ENCODE peak calls at places on chromosomes 6 and 20, in ten cellular contexts. One of them, this sample, is unnamed.

GRCh38 chr6:73308712-73309533 is 45.2 kb downstream of the DPPA5 start:
- DNase-seq in fibroblast of lung: peak; percentile 27
- DNase-seq in cardiac muscle cell: peak; percentile 20
- DNase-seq in mammary epithelial cell: peak; percentile 50
- DNase-seq in heart right ventricle: no peak
- DNase-seq in neural progenitor cell: peak; percentile 58
- DNase-seq in thoracic aorta: no peak
- DNase-seq in MM.1S: no peak
- DNase-seq in right atrium auricular region: no peak
- DNase-seq in tibial nerve: no peak
- DNase-seq in this sample: no peak

GRCh38 chr20:22985212-22985611 is 49.9 kb upstream of the SSTR4 start:
- DNase-seq in fibroblast of lung: no peak
- DNase-seq in heart right ventricle: no peak
- DNase-seq in mammary epithelial cell: no peak
- DNase-seq in neural progenitor cell: no peak
- DNase-seq in right atrium auricular region: no peak
- DNase-seq in tibial nerve: no peak
- DNase-seq in cardiac muscle cell: no peak
- DNase-seq in thoracic aorta: no peak
- DNase-seq in MM.1S: no peak
- DNase-seq in this sample: no peak

GRCh38 chr6:39804666-39805065 is 12.5 kb downstream of the DAAM2 start:
- DNase-seq in tibial nerve: peak; percentile 19
- DNase-seq in mammary epithelial cell: peak; percentile 51
- DNase-seq in cardiac muscle cell: no peak
- DNase-seq in fibroblast of lung: peak; percentile 92
- DNase-seq in heart right ventricle: no peak
- DNase-seq in MM.1S: peak; percentile 40
- DNase-seq in thoracic aorta: no peak
- DNase-seq in right atrium auricular region: no peak
- DNase-seq in neural progenitor cell: peak; percentile 36
- DNase-seq in this sample: no peak

GRCh38 chr20:4041748-4042411 is 26.5 kb upstream of the RNF24 start:
- DNase-seq in thoracic aorta: no peak
- DNase-seq in cardiac muscle cell: no peak
- DNase-seq in tibial nerve: no peak
- DNase-seq in fibroblast of lung: peak; percentile 98
- DNase-seq in neural progenitor cell: no peak
- DNase-seq in right atrium auricular region: no peak
- DNase-seq in mammary epithelial cell: peak; percentile 98
- DNase-seq in MM.1S: no peak
- DNase-seq in heart right ventricle: no peak
- DNase-seq in this sample: no peak

GRCh38 chr20:4026093-4026601 is 10.8 kb upstream of the RNF24 start:
- DNase-seq in MM.1S: no peak
- DNase-seq in cardiac muscle cell: peak; percentile 52
- DNase-seq in heart right ventricle: peak; percentile 47
- DNase-seq in neural progenitor cell: peak; percentile 26
- DNase-seq in tibial nerve: no peak
- DNase-seq in fibroblast of lung: peak; percentile 84
- DNase-seq in thoracic aorta: no peak
- DNase-seq in right atrium auricular region: peak; percentile 55
- DNase-seq in mammary epithelial cell: peak; percentile 69
- DNase-seq in this sample: no peak

GRCh38 chr20:25205277-25206062 is 10.0 kb downstream of the ENTPD6 start:
- DNase-seq in right atrium auricular region: no peak
- DNase-seq in fibroblast of lung: no peak
- DNase-seq in heart right ventricle: no peak
- DNase-seq in MM.1S: no peak
- DNase-seq in thoracic aorta: no peak
- DNase-seq in neural progenitor cell: no peak
- DNase-seq in cardiac muscle cell: no peak
- DNase-seq in tibial nerve: no peak
- DNase-seq in mammary epithelial cell: peak; percentile 36
- DNase-seq in this sample: no peak

GRCh38 chr6:156379946-156380707 is 397.1 kb upstream of the ARID1B start:
- DNase-seq in mammary epithelial cell: no peak
- DNase-seq in right atrium auricular region: no peak
- DNase-seq in cardiac muscle cell: no peak
- DNase-seq in neural progenitor cell: no peak
- DNase-seq in heart right ventricle: no peak
- DNase-seq in fibroblast of lung: peak; percentile 74
- DNase-seq in thoracic aorta: no peak
- DNase-seq in tibial nerve: no peak
- DNase-seq in MM.1S: no peak
- DNase-seq in this sample: no peak

GRCh38 chr6:148979006-148979901 is 232.4 kb downstream of the UST start:
- DNase-seq in tibial nerve: no peak
- DNase-seq in thoracic aorta: no peak
- DNase-seq in heart right ventricle: no peak
- DNase-seq in fibroblast of lung: no peak
- DNase-seq in right atrium auricular region: no peak
- DNase-seq in neural progenitor cell: no peak
- DNase-seq in mammary epithelial cell: no peak
- DNase-seq in MM.1S: no peak
- DNase-seq in cardiac muscle cell: no peak
- DNase-seq in this sample: no peak

GRCh38 chr6:118788702-118789101 is 105.2 kb upstream of the ASF1A start:
- DNase-seq in fibroblast of lung: no peak
- DNase-seq in tibial nerve: no peak
- DNase-seq in thoracic aorta: no peak
- DNase-seq in right atrium auricular region: peak; percentile 44
- DNase-seq in mammary epithelial cell: no peak
- DNase-seq in cardiac muscle cell: no peak
- DNase-seq in neural progenitor cell: no peak
- DNase-seq in heart right ventricle: no peak
- DNase-seq in MM.1S: peak; percentile 67
- DNase-seq in this sample: no peak

GRCh38 chr20:24027229-24027628 is 38.6 kb upstream of the GGTLC1 start:
- DNase-seq in cardiac muscle cell: no peak
- DNase-seq in MM.1S: peak; percentile 91
- DNase-seq in right atrium auricular region: peak; percentile 67
- DNase-seq in fibroblast of lung: no peak
- DNase-seq in mammary epithelial cell: no peak
- DNase-seq in heart right ventricle: peak; percentile 54
- DNase-seq in thoracic aorta: peak; percentile 7
- DNase-seq in tibial nerve: peak; percentile 68
- DNase-seq in neural progenitor cell: no peak
- DNase-seq in this sample: no peak

GRCh38 chr6:119267506-119267905 is 82.1 kb downstream of the MAN1A1 start:
- DNase-seq in cardiac muscle cell: no peak
- DNase-seq in mammary epithelial cell: no peak
- DNase-seq in tibial nerve: no peak
- DNase-seq in right atrium auricular region: no peak
- DNase-seq in heart right ventricle: no peak
- DNase-seq in fibroblast of lung: no peak
- DNase-seq in neural progenitor cell: no peak
- DNase-seq in MM.1S: no peak
- DNase-seq in thoracic aorta: no peak
- DNase-seq in this sample: no peak

GRCh38 chr6:131844243-131844841 is 36.5 kb downstream of the ENPP1 start:
- DNase-seq in tibial nerve: no peak
- DNase-seq in thoracic aorta: no peak
- DNase-seq in heart right ventricle: no peak
- DNase-seq in MM.1S: no peak
- DNase-seq in mammary epithelial cell: no peak
- DNase-seq in neural progenitor cell: no peak
- DNase-seq in right atrium auricular region: no peak
- DNase-seq in fibroblast of lung: peak; percentile 14
- DNase-seq in cardiac muscle cell: no peak
- DNase-seq in this sample: no peak

GRCh38 chr6:132060591-132060990 is 109.4 kb upstream of the CCN2 start:
- DNase-seq in heart right ventricle: no peak
- DNase-seq in tibial nerve: no peak
- DNase-seq in cardiac muscle cell: no peak
- DNase-seq in thoracic aorta: no peak
- DNase-seq in MM.1S: no peak
- DNase-seq in neural progenitor cell: no peak
- DNase-seq in right atrium auricular region: no peak
- DNase-seq in fibroblast of lung: peak; percentile 91
- DNase-seq in mammary epithelial cell: peak; percentile 60
- DNase-seq in this sample: no peak

GRCh38 chr6:26538572-26538902 is 371 bp downstream of the HMGN4 start:
- DNase-seq in right atrium auricular region: no peak
- DNase-seq in tibial nerve: no peak
- DNase-seq in thoracic aorta: no peak
- DNase-seq in neural progenitor cell: peak; percentile 76
- DNase-seq in heart right ventricle: no peak
- DNase-seq in fibroblast of lung: no peak
- DNase-seq in cardiac muscle cell: peak; percentile 31
- DNase-seq in mammary epithelial cell: no peak
- DNase-seq in MM.1S: peak; percentile 18
- DNase-seq in this sample: no peak

GRCh38 chr20:39986231-39986904 is 702.7 kb downstream of the MAFB start:
- DNase-seq in heart right ventricle: peak; percentile 50
- DNase-seq in neural progenitor cell: peak; percentile 78
- DNase-seq in thoracic aorta: no peak
- DNase-seq in cardiac muscle cell: peak; percentile 65
- DNase-seq in right atrium auricular region: peak; percentile 85
- DNase-seq in MM.1S: peak; percentile 15
- DNase-seq in fibroblast of lung: peak; percentile 26
- DNase-seq in tibial nerve: peak; percentile 64
- DNase-seq in mammary epithelial cell: peak; percentile 48
- DNase-seq in this sample: no peak

GRCh38 chr6:105794870-105795269 is 291.3 kb upstream of the PRDM1 start:
- DNase-seq in right atrium auricular region: no peak
- DNase-seq in thoracic aorta: no peak
- DNase-seq in fibroblast of lung: no peak
- DNase-seq in cardiac muscle cell: no peak
- DNase-seq in mammary epithelial cell: no peak
- DNase-seq in MM.1S: no peak
- DNase-seq in tibial nerve: no peak
- DNase-seq in heart right ventricle: no peak
- DNase-seq in neural progenitor cell: no peak
- DNase-seq in this sample: no peak

GRCh38 chr6:105795913-105796517 is 290.1 kb upstream of the PRDM1 start:
- DNase-seq in tibial nerve: no peak
- DNase-seq in MM.1S: no peak
- DNase-seq in cardiac muscle cell: no peak
- DNase-seq in right atrium auricular region: no peak
- DNase-seq in heart right ventricle: no peak
- DNase-seq in thoracic aorta: no peak
- DNase-seq in fibroblast of lung: no peak
- DNase-seq in mammary epithelial cell: no peak
- DNase-seq in neural progenitor cell: no peak
- DNase-seq in this sample: no peak

GRCh38 chr6:105793132-105793531 is 293.0 kb upstream of the PRDM1 start:
- DNase-seq in mammary epithelial cell: no peak
- DNase-seq in tibial nerve: no peak
- DNase-seq in fibroblast of lung: no peak
- DNase-seq in thoracic aorta: no peak
- DNase-seq in neural progenitor cell: no peak
- DNase-seq in cardiac muscle cell: no peak
- DNase-seq in right atrium auricular region: no peak
- DNase-seq in MM.1S: peak; percentile 56
- DNase-seq in heart right ventricle: no peak
- DNase-seq in this sample: no peak

GRCh38 chr6:105791569-105792318 is 294.4 kb upstream of the PRDM1 start:
- DNase-seq in fibroblast of lung: no peak
- DNase-seq in heart right ventricle: no peak
- DNase-seq in MM.1S: peak; percentile 72
- DNase-seq in cardiac muscle cell: no peak
- DNase-seq in right atrium auricular region: no peak
- DNase-seq in neural progenitor cell: no peak
- DNase-seq in mammary epithelial cell: no peak
- DNase-seq in thoracic aorta: no peak
- DNase-seq in tibial nerve: no peak
- DNase-seq in this sample: no peak

GRCh38 chr6:105794263-105794662 is 291.9 kb upstream of the PRDM1 start:
- DNase-seq in fibroblast of lung: no peak
- DNase-seq in mammary epithelial cell: no peak
- DNase-seq in neural progenitor cell: peak; percentile 32
- DNase-seq in tibial nerve: peak; percentile 72
- DNase-seq in cardiac muscle cell: peak; percentile 23
- DNase-seq in heart right ventricle: peak; percentile 15
- DNase-seq in MM.1S: no peak
- DNase-seq in thoracic aorta: no peak
- DNase-seq in right atrium auricular region: peak; percentile 80
- DNase-seq in this sample: no peak
- H3K4me1 ChIP-seq in fibroblast of lung: peaks cover 6% of the 10 kb centered on the region
- H3K4me1 ChIP-seq in mammary epithelial cell: no peaks in the 10 kb centered on the region
- H3K4me1 ChIP-seq in neural progenitor cell: peaks cover 8% of the 10 kb centered on the region
- H3K4me1 ChIP-seq in tibial nerve: peaks cover 26% of the 10 kb centered on the region
- H3K4me1 ChIP-seq in cardiac muscle cell: no peaks in the 10 kb centered on the region
- H3K4me1 ChIP-seq in heart right ventricle: peaks cover 25% of the 10 kb centered on the region
- H3K4me1 ChIP-seq in MM.1S: peaks cover 41% of the 10 kb centered on the region
- H3K4me1 ChIP-seq in thoracic aorta: peaks cover 7% of the 10 kb centered on the region
- H3K4me1 ChIP-seq in right atrium auricular region: peaks cover 21% of the 10 kb centered on the region
- H3K4me1 ChIP-seq in this sample: peaks cover 77% of the 10 kb centered on the region

GRCh38 chr6:7172605-7173185 is 64.9 kb downstream of the RREB1 start:
- DNase-seq in MM.1S: no peak
- DNase-seq in neural progenitor cell: no peak
- DNase-seq in fibroblast of lung: peak; percentile 82
- DNase-seq in tibial nerve: no peak
- DNase-seq in right atrium auricular region: no peak
- DNase-seq in mammary epithelial cell: no peak
- DNase-seq in cardiac muscle cell: no peak
- DNase-seq in heart right ventricle: no peak
- DNase-seq in thoracic aorta: no peak
- DNase-seq in this sample: no peak
- H3K27ac ChIP-seq in MM.1S: no peak overlapping the region
- H3K27ac ChIP-seq in neural progenitor cell: no peak overlapping the region
- H3K27ac ChIP-seq in fibroblast of lung: peak overlapping the region; percentile 61
- H3K27ac ChIP-seq in tibial nerve: no peak overlapping the region
- H3K27ac ChIP-seq in right atrium auricular region: peak overlapping the region; percentile 46
- H3K27ac ChIP-seq in mammary epithelial cell: no peak overlapping the region
- H3K27ac ChIP-seq in cardiac muscle cell: no peak overlapping the region
- H3K27ac ChIP-seq in heart right ventricle: no peak overlapping the region
- H3K27ac ChIP-seq in thoracic aorta: peak overlapping the region; percentile 63
- H3K27ac ChIP-seq in this sample: peak overlapping the region; percentile 2

GRCh38 chr6:124960757-124961467 is 1.3 kb upstream of the RNF217 start:
- DNase-seq in MM.1S: no peak
- DNase-seq in right atrium auricular region: no peak
- DNase-seq in neural progenitor cell: no peak
- DNase-seq in cardiac muscle cell: no peak
- DNase-seq in heart right ventricle: no peak
- DNase-seq in tibial nerve: no peak
- DNase-seq in fibroblast of lung: peak; percentile 39
- DNase-seq in thoracic aorta: no peak
- DNase-seq in mammary epithelial cell: no peak
- DNase-seq in this sample: no peak
- H3K4me3 ChIP-seq in MM.1S: no peak overlapping the region
- H3K4me3 ChIP-seq in right atrium auricular region: peak overlapping the region; percentile 71
- H3K4me3 ChIP-seq in neural progenitor cell: peak overlapping the region; percentile 96
- H3K4me3 ChIP-seq in cardiac muscle cell: peak overlapping the region; percentile 60
- H3K4me3 ChIP-seq in heart right ventricle: peak overlapping the region; percentile 91
- H3K4me3 ChIP-seq in tibial nerve: peak overlapping the region; percentile 91
- H3K4me3 ChIP-seq in fibroblast of lung: peak overlapping the region; percentile 81
- H3K4me3 ChIP-seq in thoracic aorta: peak overlapping the region; percentile 81
- H3K4me3 ChIP-seq in mammary epithelial cell: peak overlapping the region; percentile 87
- H3K4me3 ChIP-seq in this sample: peak overlapping the region; percentile 97

GRCh38 chr20:63686492-63687321 is 9.7 kb upstream of the TNFRSF6B start:
- DNase-seq in tibial nerve: peak; percentile 75
- DNase-seq in cardiac muscle cell: peak; percentile 49
- DNase-seq in thoracic aorta: peak; percentile 55
- DNase-seq in fibroblast of lung: peak; percentile 83
- DNase-seq in MM.1S: no peak
- DNase-seq in right atrium auricular region: peak; percentile 95
- DNase-seq in neural progenitor cell: peak; percentile 31
- DNase-seq in heart right ventricle: peak; percentile 89
- DNase-seq in mammary epithelial cell: no peak
- DNase-seq in this sample: no peak
- H3K4me1 ChIP-seq in tibial nerve: peaks cover 74% of the 10 kb centered on the region
- H3K4me1 ChIP-seq in cardiac muscle cell: peaks cover 7% of the 10 kb centered on the region
- H3K4me1 ChIP-seq in thoracic aorta: peaks cover 13% of the 10 kb centered on the region
- H3K4me1 ChIP-seq in fibroblast of lung: peaks cover 35% of the 10 kb centered on the region
- H3K4me1 ChIP-seq in MM.1S: no peaks in the 10 kb centered on the region
- H3K4me1 ChIP-seq in right atrium auricular region: peaks cover 62% of the 10 kb centered on the region
- H3K4me1 ChIP-seq in neural progenitor cell: no peaks in the 10 kb centered on the region
- H3K4me1 ChIP-seq in heart right ventricle: peaks cover 66% of the 10 kb centered on the region
- H3K4me1 ChIP-seq in mammary epithelial cell: peaks cover 30% of the 10 kb centered on the region
- H3K4me1 ChIP-seq in this sample: peaks cover 64% of the 10 kb centered on the region

This sample was measured in esophagus squamous epithelium.